ENCODE peak calls at places on chromosomes 5 and 9, in ten cellular contexts. Q, I, W, Z, S, H, E, B, N and C are unnamed samples.

GRCh38 chr5:31987985-31988710 is 186.0 kb downstream of the GOLPH3 start:
- DNase-seq in Z (no peak), I (no peak), S (peak), Q (peak), W (no peak), E (no peak), H (no peak), B (peak), N (peak), C (no peak)

GRCh38 chr5:180658774-180659564 is 9.6 kb upstream of the FLT4 start:
- DNase-seq in W (no peak), B (no peak), E (no peak), I (no peak), H (no peak), N (no peak), S (no peak), Q (no peak), Z (no peak), C (no peak)

GRCh38 chr5:33105521-33105941 is 335.2 kb upstream of the TARS1 start:
- DNase-seq in Z (no peak), N (peak), B (no peak), W (no peak), Q (no peak), I (no peak), H (no peak), E (no peak), S (no peak), C (no peak)

GRCh38 chr5:126309860-126310259 is 113.3 kb upstream of the GRAMD2B start:
- DNase-seq in E (no peak), Q (no peak), B (no peak), W (no peak), S (no peak), N (no peak), I (no peak), H (no peak), Z (no peak), C (no peak)

GRCh38 chr5:175814676-175815075 is 56.7 kb upstream of the CPLX2 start:
- DNase-seq in S (peak), I (no peak), Z (no peak), E (peak), B (peak), H (no peak), Q (peak), W (peak), N (peak), C (no peak)

GRCh38 chr5:129460951-129461815 is 1.1 kb downstream of the ADAMTS19 start:
- DNase-seq in B (no peak), W (peak), Z (peak), I (no peak), E (no peak), H (no peak), Q (no peak), N (no peak), S (no peak), C (peak)

GRCh38 chr9:98168952-98169488 is 23.4 kb downstream of the CORO2A start:
- DNase-seq in B (no peak), N (peak), S (peak), H (peak), Z (peak), W (peak), Q (no peak), E (no peak), I (peak), C (no peak)

GRCh38 chr9:76642701-76643209 is 121.5 kb upstream of the PCA3 start:
- DNase-seq in W (no peak), N (no peak), H (no peak), S (no peak), B (no peak), Z (no peak), E (no peak), I (no peak), Q (no peak), C (no peak)

GRCh38 chr5:116738948-116739339 is 164.3 kb upstream of the SEMA6A start:
- DNase-seq in I (no peak), N (no peak), W (no peak), E (no peak), H (no peak), Z (no peak), B (no peak), Q (no peak), S (no peak), C (no peak)

GRCh38 chr5:144403058-144403457 is 232.4 kb downstream of the KCTD16 start:
- DNase-seq in W (no peak), Q (no peak), N (no peak), H (no peak), E (no peak), Z (no peak), S (no peak), B (no peak), I (no peak), C (no peak)
- H3K27ac ChIP-seq in W (no peak), Q (no peak), N (no peak), H (no peak), E (no peak), Z (no peak), S (no peak), B (no peak), I (no peak), C (no peak)

DNA sequence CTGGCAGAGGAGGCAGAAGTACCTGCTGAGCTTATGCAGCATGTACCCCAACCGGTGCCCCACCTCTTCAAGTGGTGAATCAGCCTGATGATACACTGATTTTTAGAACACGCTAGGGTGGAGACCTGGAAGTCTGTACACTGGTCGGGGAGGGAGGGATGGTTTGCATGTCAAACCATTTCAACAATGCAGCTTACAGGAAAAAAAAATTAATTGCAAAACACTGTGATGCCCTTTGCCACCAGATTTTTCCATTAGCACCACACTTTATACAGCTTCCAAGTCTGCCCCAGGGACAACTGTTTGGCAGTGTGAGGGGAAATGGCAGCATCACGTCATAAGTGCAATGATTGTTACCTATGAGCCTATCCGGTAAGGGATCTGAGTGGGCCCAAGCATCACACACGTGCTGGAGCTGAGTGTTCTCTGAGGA is 155.1 kb upstream of the DMRT1 start:
- DNase-seq in E (no peak), S (no peak), W (no peak), Q (no peak), H (no peak), N (no peak), Z (no peak), B (no peak), I (no peak), C (no peak)
- H3K27ac ChIP-seq in E (no peak), S (no peak), W (peak), Q (no peak), H (no peak), N (peak), Z (no peak), B (no peak), I (no peak), C (no peak)

GRCh38 chr9:82454509-82455190 is 466.1 kb downstream of the SPATA31D1 start:
- DNase-seq in B (no peak), E (no peak), H (no peak), N (no peak), S (no peak), I (no peak), W (no peak), Q (no peak), Z (no peak), C (no peak)
- H3K27ac ChIP-seq in B (no peak), E (no peak), H (no peak), N (no peak), S (no peak), I (no peak), W (no peak), Q (no peak), Z (no peak), C (no peak)

GRCh38 chr9:87959916-87960581 is 14.3 kb downstream of the CDK20 start:
- DNase-seq in E (no peak), I (no peak), H (no peak), Q (peak), N (peak), Z (no peak), B (peak), W (no peak), S (peak), C (no peak)
- H3K27ac ChIP-seq in E (no peak), I (no peak), H (no peak), Q (peak), N (peak), Z (no peak), B (peak), W (no peak), S (no peak), C (no peak)

GRCh38 chr9:109815366-109815947 is 35.5 kb downstream of the PALM2AKAP2 start:
- DNase-seq in H (no peak), N (peak), S (no peak), I (no peak), Z (no peak), Q (no peak), E (no peak), W (no peak), B (peak), C (no peak)

GRCh38 chr9:109816490-109816889 is 36.5 kb downstream of the PALM2AKAP2 start:
- DNase-seq in Q (peak), B (peak), H (no peak), N (peak), I (no peak), S (peak), W (no peak), E (no peak), Z (no peak), C (no peak)

GRCh38 chr9:109813829-109814228 is 33.8 kb downstream of the PALM2AKAP2 start:
- DNase-seq in N (no peak), S (no peak), Q (no peak), Z (no peak), W (no peak), H (no peak), I (no peak), E (no peak), B (no peak), C (no peak)

GRCh38 chr9:109817846-109818472 is 38.0 kb downstream of the PALM2AKAP2 start:
- DNase-seq in W (no peak), Z (no peak), N (peak), S (peak), B (peak), E (peak), H (peak), Q (peak), I (no peak), C (no peak)

DNA sequence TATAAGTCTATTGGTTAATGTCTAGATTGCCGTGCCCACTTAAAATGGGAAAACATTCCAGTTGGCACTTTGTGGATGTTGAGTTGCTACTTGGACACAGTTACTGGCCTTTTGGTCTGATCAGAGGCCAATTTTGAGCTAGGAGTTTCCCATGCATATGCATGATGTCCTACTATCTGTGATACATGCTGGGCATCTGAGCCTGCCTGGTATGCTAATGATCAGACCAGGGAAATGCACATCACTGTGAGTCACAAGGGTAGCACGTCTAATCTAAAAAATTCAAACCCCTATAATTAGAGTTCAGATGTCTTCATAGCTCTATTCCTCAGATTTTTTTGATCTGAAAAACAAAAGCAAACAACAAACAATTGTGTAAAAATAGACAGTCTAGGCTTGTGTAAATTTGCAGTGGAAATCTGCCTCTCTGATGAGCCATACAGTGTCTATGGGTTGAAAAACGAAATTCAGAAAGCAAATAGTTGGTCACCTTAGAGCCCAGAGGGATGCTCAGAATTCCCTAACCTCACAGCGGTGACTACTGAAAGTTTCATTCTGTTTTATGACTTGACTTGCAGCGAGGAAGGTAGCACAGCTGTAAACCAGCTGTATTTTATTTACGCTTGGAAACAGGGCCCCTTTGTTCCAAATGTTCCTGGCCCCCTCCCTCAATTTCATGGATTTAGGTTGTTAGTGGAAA is 37.3 kb downstream of the PALM2AKAP2 start:
- DNase-seq in S (no peak), H (no peak), N (peak), B (peak), W (no peak), Z (no peak), E (no peak), Q (no peak), I (no peak), C (no peak)
- H3K27ac ChIP-seq in S (peak), H (no peak), N (peak), B (peak), W (peak), Z (peak), E (peak), Q (peak), I (no peak), C (peak)

GRCh38 chr5:1182633-1183423 is 18.6 kb upstream of the SLC6A19 start:
- DNase-seq in B (no peak), Z (peak), S (no peak), N (no peak), E (peak), Q (no peak), W (no peak), I (no peak), H (no peak), C (peak)
- H3K27ac ChIP-seq in B (no peak), Z (no peak), S (no peak), N (no peak), E (no peak), Q (no peak), W (no peak), I (no peak), H (no peak), C (peak)

DNA sequence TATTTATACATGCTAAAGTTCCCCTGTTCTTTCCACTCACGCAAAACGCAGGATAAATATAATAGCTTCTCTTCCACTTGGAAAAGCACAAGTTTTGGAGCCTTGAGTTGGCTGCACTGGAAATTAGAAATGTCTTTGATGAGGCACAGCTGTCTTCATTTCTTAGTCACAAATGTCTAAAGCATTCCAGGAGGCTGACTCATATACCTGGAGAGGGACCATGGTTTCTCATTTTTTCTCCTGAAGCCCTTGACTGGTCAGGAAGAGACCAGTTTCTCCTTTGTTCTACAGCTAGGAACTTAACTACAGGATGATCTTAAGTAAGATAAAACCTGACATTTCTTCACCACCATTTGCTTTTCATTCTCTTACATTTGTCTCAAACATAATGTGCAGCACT is 16.2 kb downstream of the MTX3 start:
- DNase-seq in H (no peak), I (no peak), W (no peak), B (peak), E (no peak), S (no peak), Z (no peak), N (peak), Q (no peak), C (no peak)
- H3K27ac ChIP-seq in H (no peak), I (no peak), W (no peak), B (peak), E (no peak), S (no peak), Z (no peak), N (no peak), Q (no peak), C (no peak)

GRCh38 chr5:96836817-96837216 is 29.1 kb upstream of the ERAP1 start:
- DNase-seq in I (no peak), W (no peak), Q (no peak), H (no peak), B (no peak), E (no peak), S (no peak), Z (no peak), N (no peak), C (no peak)
- H3K27ac ChIP-seq in I (no peak), W (no peak), Q (no peak), H (no peak), B (no peak), E (no peak), S (no peak), Z (no peak), N (no peak), C (no peak)